ENCODE peak calls at places on chromosomes 12 and 14, in six cellular contexts. Y, H, M, S, Q and J are unnamed samples.
A peak's percentile ranks its signal among the peaks of the same experiment; 100 is the strongest.

GRCh38 chr12:69284131-69284530 is 44.8 kb downstream of the CPSF6 start:
- DNase-seq in M (peak; percentile 76), Y (peak; percentile 92), H (peak; percentile 56), S (peak; percentile 84), Q (peak; percentile 89), J (peak; percentile 82)

GRCh38 chr12:47921907-47922306 is 17.1 kb upstream of the VDR start:
- DNase-seq in M (no peak), H (no peak), Q (no peak), S (no peak), Y (no peak), J (no peak)

GRCh38 chr12:106915635-106916026 is 40.1 kb upstream of the TMEM263 start:
- DNase-seq in Q (no peak), S (no peak), M (no peak), H (no peak), Y (no peak), J (no peak)

GRCh38 chr12:70824511-70824910 is 96.0 kb downstream of the PTPRR start:
- DNase-seq in Q (no peak), Y (no peak), H (no peak), M (no peak), S (no peak), J (no peak)

GRCh38 chr12:131312793-131313545 is 359.3 kb downstream of the ADGRD1 start:
- DNase-seq in Y (no peak), S (no peak), H (no peak), Q (no peak), M (no peak), J (no peak)

GRCh38 chr12:532908-533565 is 73.3 kb downstream of the B4GALNT3 start:
- DNase-seq in M (no peak), Y (no peak), Q (no peak), H (peak; percentile 58), S (no peak), J (no peak)

GRCh38 chr12:4610481-4610880 is 38.4 kb downstream of the AKAP3 start:
- DNase-seq in H (no peak), S (no peak), Y (no peak), M (no peak), Q (no peak), J (no peak)

GRCh38 chr12:116719661-116720060 is 18.2 kb downstream of the SPRING1 start:
- DNase-seq in H (no peak), S (peak; percentile 24), Y (no peak), M (no peak), Q (no peak), J (peak; percentile 73)

GRCh38 chr12:111022386-111022785 is 102.0 kb upstream of the MYL2 start:
- DNase-seq in M (no peak), Y (no peak), S (no peak), Q (no peak), H (no peak), J (no peak)

GRCh38 chr12:124525455-124525854 is 42.0 kb downstream of the NCOR2 start:
- DNase-seq in Y (peak; percentile 85), S (peak; percentile 67), Q (peak; percentile 47), H (no peak), M (no peak), J (peak; percentile 66)

GRCh38 chr14:35366521-35366976 is 38.0 kb downstream of the NFKBIA start:
- DNase-seq in M (no peak), H (no peak), Q (no peak), S (no peak), Y (peak; percentile 76), J (no peak)

GRCh38 chr14:95516554-95517209 is at the start of gene SYNE3:
- DNase-seq in H (no peak), M (peak; percentile 66), Q (peak; percentile 96), S (peak; percentile 82), Y (peak; percentile 90), J (peak; percentile 80)

GRCh38 chr12:120367924-120368788 is 808 bp downstream of the MSI1 start:
- DNase-seq in H (no peak), Y (no peak), M (no peak), Q (no peak), S (no peak), J (no peak)

GRCh38 chr14:86334355-86334754 is 804.4 kb downstream of the FLRT2 start:
- DNase-seq in Y (no peak), H (no peak), M (no peak), Q (no peak), S (no peak), J (no peak)

GRCh38 chr12:92574046-92574783 is 128.6 kb upstream of the PLEKHG7 start:
- DNase-seq in H (peak; percentile 22), Y (no peak), M (no peak), Q (no peak), S (no peak), J (no peak)

GRCh38 chr12:5921027-5921909 is 23.8 kb downstream of the ANO2 start:
- DNase-seq in Y (no peak), H (no peak), Q (no peak), M (no peak), S (no peak), J (no peak)

GRCh38 chr12:110279976-110280783 is 867 bp upstream of the ATP2A2 start:
- DNase-seq in M (peak; percentile 39), H (peak; percentile 38), Q (no peak), S (peak; percentile 88), Y (peak; percentile 87), J (peak; percentile 84)

GRCh38 chr12:48061943-48062719 is 43.7 kb downstream of the SENP1 start:
- DNase-seq in H (no peak), Q (no peak), M (no peak), Y (no peak), S (no peak), J (no peak)

GRCh38 chr12:124952295-124952694 is 36.6 kb downstream of the DHX37 start:
- DNase-seq in S (peak; percentile 22), Q (peak; percentile 70), H (no peak), Y (no peak), M (no peak), J (no peak)

GRCh38 chr12:120238839-120239445 is 26.6 kb downstream of the PXN start:
- DNase-seq in M (no peak), H (no peak), S (no peak), Y (no peak), Q (no peak), J (no peak)

GRCh38 chr14:34501997-34502396 is 37.5 kb downstream of the EAPP start:
- DNase-seq in Y (no peak), Q (no peak), H (peak; percentile 36), M (no peak), S (no peak), J (no peak)

GRCh38 chr14:74579447-74580274 is 32.4 kb downstream of the LTBP2 start:
- DNase-seq in M (no peak), Y (peak; percentile 72), H (peak; percentile 94), Q (no peak), S (peak; percentile 26), J (no peak)

GRCh38 chr14:80324649-80325048 is 113.3 kb upstream of the DIO2 start:
- DNase-seq in Y (no peak), Q (no peak), M (no peak), S (no peak), H (no peak), J (no peak)

GRCh38 chr14:84087986-84088531 is 1441.9 kb upstream of the FLRT2 start:
- DNase-seq in M (no peak), Q (no peak), H (no peak), Y (no peak), S (no peak), J (no peak)

GRCh38 chr12:6451348-6452244 is at the start of gene TAPBPL:
- DNase-seq in H (peak; percentile 71), S (peak; percentile 93), Q (peak; percentile 91), Y (peak; percentile 90), M (peak; percentile 91), J (no peak)

GRCh38 chr14:35133542-35134328 is 11.4 kb downstream of the PRORP start:
- DNase-seq in Q (no peak), M (no peak), H (no peak), Y (no peak), S (no peak), J (no peak)

GRCh38 chr12:40688085-40688725 is 4.0 kb upstream of the CNTN1 start:
- DNase-seq in H (no peak), Y (no peak), S (no peak), Q (no peak), M (no peak), J (no peak)

GRCh38 chr12:2739832-2740641 is 54.7 kb upstream of the FKBP4 start:
- DNase-seq in M (no peak), H (peak; percentile 13), Q (no peak), S (no peak), Y (no peak), J (no peak)

GRCh38 chr12:599756-600155 is 63.5 kb downstream of the NINJ2 start:
- DNase-seq in Q (no peak), H (no peak), S (peak; percentile 5), Y (no peak), M (peak; percentile 14), J (no peak)

GRCh38 chr14:59013672-59014298 is 174.7 kb upstream of the DAAM1 start:
- DNase-seq in S (no peak), H (peak; percentile 62), Y (no peak), M (no peak), Q (no peak), J (no peak)

GRCh38 chr12:54261817-54262402 is 18.0 kb downstream of the CBX5 start:
- DNase-seq in H (no peak), Q (no peak), Y (no peak), S (no peak), M (no peak), J (no peak)

GRCh38 chr14:77111021-77111420 is 13.0 kb downstream of the CIPC start:
- DNase-seq in Y (no peak), S (no peak), Q (no peak), M (no peak), H (peak; percentile 20), J (no peak)

GRCh38 chr12:101108130-101108529 is 101.9 kb downstream of the SLC5A8 start:
- DNase-seq in Y (no peak), H (no peak), Q (no peak), M (no peak), S (no peak), J (no peak)

DNA sequence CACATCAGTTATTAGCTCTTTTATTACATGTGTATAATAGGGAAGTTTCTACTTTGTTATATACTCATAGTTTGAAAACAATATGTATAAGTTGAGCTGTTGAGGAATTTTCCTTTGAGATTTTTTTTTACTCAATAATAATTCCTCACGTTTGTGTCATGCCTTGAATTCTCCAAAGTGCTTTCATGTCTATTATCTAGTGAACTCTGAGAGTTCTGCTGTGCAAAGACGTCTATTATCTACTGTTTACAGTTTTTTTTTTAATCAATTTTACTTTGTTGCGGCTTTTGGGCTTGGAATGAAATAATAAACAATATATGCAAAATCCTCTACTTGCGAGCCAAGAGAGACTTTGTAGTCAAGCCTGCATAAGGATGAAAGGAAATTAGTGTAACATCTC is 107.3 kb upstream of the FRMD6 start:
- DNase-seq in Q (no peak), M (no peak), Y (no peak), H (peak; percentile 46), S (no peak), J (no peak)
- H3K4me1 ChIP-seq in Q (no peaks in the 10 kb centered on the region), M (no peaks in the 10 kb centered on the region), Y (peaks cover 5% of the 10 kb centered on the region), H (peaks cover 50% of the 10 kb centered on the region), S (no peaks in the 10 kb centered on the region), J (peaks cover 33% of the 10 kb centered on the region)

GRCh38 chr12:123148223-123148622 is 2.7 kb downstream of the PITPNM2 start:
- DNase-seq in Y (no peak), H (no peak), M (no peak), Q (no peak), S (no peak), J (peak; percentile 7)
- H3K4me1 ChIP-seq in Y (no peaks in the 10 kb centered on the region), H (peaks cover 21% of the 10 kb centered on the region), M (peaks cover 22% of the 10 kb centered on the region), Q (peaks cover 15% of the 10 kb centered on the region), S (no peaks in the 10 kb centered on the region), J (peaks cover 39% of the 10 kb centered on the region)

GRCh38 chr12:21637985-21638891 is 19.4 kb downstream of the LDHB start:
- DNase-seq in H (peak; percentile 17), S (no peak), Q (no peak), M (no peak), Y (no peak), J (no peak)
- H3K4me1 ChIP-seq in H (no peaks in the 10 kb centered on the region), S (no peaks in the 10 kb centered on the region), Q (peaks cover 4% of the 10 kb centered on the region), M (peaks cover 4% of the 10 kb centered on the region), Y (no peaks in the 10 kb centered on the region), J (peaks cover 3% of the 10 kb centered on the region)

GRCh38 chr14:54206477-54206876 is 190.3 kb upstream of the CDKN3 start:
- DNase-seq in H (no peak), Y (no peak), Q (no peak), M (peak; percentile 36), S (no peak), J (no peak)
- H3K4me1 ChIP-seq in H (peaks cover 38% of the 10 kb centered on the region), Y (no peaks in the 10 kb centered on the region), Q (no peaks in the 10 kb centered on the region), M (no peaks in the 10 kb centered on the region), S (no peaks in the 10 kb centered on the region), J (no peaks in the 10 kb centered on the region)